ENCODE peak calls at places on chromosome 4, in seven cellular contexts. Y is AG04450; Z is GM23338; K is left lung; I is right atrium auricular region; G is mammary epithelial cell; O is CD4-positive, alpha-beta T cell. X is an unnamed sample.

GRCh38 chr4:73438582-73439215 is 2.7 kb downstream of the AFP start:
- DNase-seq in O (no peak), Y (no peak), Z (no peak), I (no peak), K (no peak), G (no peak), X (no peak)

GRCh38 chr4:26877946-26878345 is 17.3 kb downstream of the STIM2 start:
- DNase-seq in O (no peak), K (no peak), I (no peak), Y (no peak), Z (no peak), G (no peak), X (no peak)

GRCh38 chr4:7559316-7559715 is 124.6 kb upstream of the PSAPL1 start:
- DNase-seq in O (no peak), G (no peak), Z (no peak), I (no peak), Y (no peak), K (no peak), X (no peak)

GRCh38 chr4:52202251-52202779 is 151.2 kb downstream of the SPATA18 start:
- DNase-seq in I (no peak), O (no peak), Z (peak), Y (no peak), K (no peak), G (no peak), X (no peak)

GRCh38 chr4:79917246-79917645 is 155.8 kb downstream of the ANTXR2 start:
- DNase-seq in O (peak), Z (peak), G (peak), Y (no peak), I (no peak), K (no peak), X (no peak)

GRCh38 chr4:183356931-183357675 is 34.9 kb upstream of the CLDN24 start:
- DNase-seq in Z (no peak), Y (no peak), I (no peak), G (peak), O (no peak), K (no peak), X (peak)

GRCh38 chr4:146095867-146096266 is 79.7 kb upstream of the LSM6 start:
- DNase-seq in Z (no peak), Y (no peak), K (no peak), I (no peak), G (no peak), O (no peak), X (no peak)

GRCh38 chr4:24244663-24245519 is 339.5 kb downstream of the DHX15 start:
- DNase-seq in O (no peak), G (no peak), I (peak), Y (no peak), K (no peak), Z (peak), X (no peak)

GRCh38 chr4:87360338-87360935 is 30.6 kb downstream of the HSD17B11 start:
- DNase-seq in I (no peak), G (no peak), K (no peak), Z (no peak), Y (no peak), O (no peak), X (no peak)

GRCh38 chr4:180828455-180829018 is 1414.7 kb upstream of the TENM3 start:
- DNase-seq in K (no peak), O (no peak), G (peak), I (no peak), Z (peak), Y (peak), X (no peak)

GRCh38 chr4:147772459-147772969 is 40.6 kb downstream of the ARHGAP10 start:
- DNase-seq in K (no peak), O (no peak), G (peak), Y (peak), Z (no peak), I (no peak), X (no peak)

GRCh38 chr4:31538877-31539276 is 818.7 kb downstream of the PCDH7 start:
- DNase-seq in Y (no peak), I (no peak), K (no peak), O (no peak), Z (peak), G (no peak), X (no peak)

GRCh38 chr4:122958505-122958904 is 36.1 kb upstream of the NUDT6 start:
- DNase-seq in K (no peak), G (no peak), Z (peak), Y (no peak), O (no peak), I (no peak), X (no peak)

GRCh38 chr4:182978152-182978827 is 61.1 kb upstream of the DCTD start:
- DNase-seq in Z (no peak), G (peak), I (no peak), Y (no peak), K (no peak), O (no peak), X (no peak)

GRCh38 chr4:9792381-9792780 is 10.9 kb downstream of the DRD5 start:
- DNase-seq in K (no peak), G (peak), O (no peak), I (no peak), Z (no peak), Y (no peak), X (no peak)

GRCh38 chr4:118964891-118965411 is 76.3 kb downstream of the SYNPO2 start:
- DNase-seq in Y (no peak), I (no peak), O (no peak), G (no peak), Z (no peak), K (no peak), X (no peak)

GRCh38 chr4:111641813-111642579 is 503.3 kb upstream of the FAM241A start:
- DNase-seq in I (peak), G (peak), K (no peak), Y (peak), O (no peak), Z (peak), X (no peak)

GRCh38 chr4:183823394-183823793 is 81.7 kb upstream of the STOX2 start:
- DNase-seq in K (no peak), Y (no peak), I (peak), O (no peak), Z (no peak), G (peak), X (no peak)

GRCh38 chr4:60944070-60944469 is 256.1 kb upstream of the ADGRL3 start:
- DNase-seq in G (no peak), I (no peak), Y (no peak), K (no peak), Z (no peak), O (no peak), X (no peak)

GRCh38 chr4:74365761-74366160 is 816 bp downstream of the EREG start:
- DNase-seq in Z (peak), G (no peak), K (peak), Y (no peak), O (no peak), I (no peak), X (no peak)

GRCh38 chr4:2843909-2844584 is 403 bp downstream of the ADD1 start:
- DNase-seq in I (peak), K (peak), O (no peak), G (peak), Y (no peak), Z (peak), X (no peak)

GRCh38 chr4:140556372-140557085 is 12.2 kb downstream of the UCP1 start:
- DNase-seq in Y (no peak), Z (peak), O (no peak), I (no peak), K (no peak), G (no peak), X (no peak)

GRCh38 chr4:140690093-140690492 is 66.1 kb downstream of the TBC1D9 start:
- DNase-seq in K (no peak), Z (no peak), G (no peak), Y (no peak), I (no peak), O (no peak), X (no peak)

GRCh38 chr4:116358633-116359222 is 726.6 kb downstream of the TRAM1L1 start:
- DNase-seq in I (peak), O (no peak), Z (peak), Y (peak), K (no peak), G (peak), X (no peak)

GRCh38 chr4:129098578-129098977 is 2.6 kb downstream of the C4orf33 start:
- DNase-seq in Z (no peak), G (no peak), Y (no peak), I (no peak), O (no peak), K (no peak), X (no peak)

GRCh38 chr4:119097282-119097900 is 38.2 kb upstream of the MYOZ2 start:
- DNase-seq in Y (no peak), O (no peak), I (no peak), K (no peak), G (no peak), Z (no peak), X (no peak)

GRCh38 chr4:79147251-79147650 is 178.6 kb downstream of the NAA11 start:
- DNase-seq in Z (no peak), G (no peak), K (no peak), I (no peak), O (no peak), Y (no peak), X (no peak)

GRCh38 chr4:1249731-1250526 is 999 bp upstream of the CTBP1 start:
- DNase-seq in Z (peak), I (peak), O (no peak), G (peak), K (peak), Y (no peak), X (no peak)

GRCh38 chr4:177769155-177769554 is 326.9 kb upstream of the AGA start:
- DNase-seq in O (no peak), Z (no peak), G (no peak), Y (no peak), K (no peak), I (no peak), X (no peak)

GRCh38 chr4:138887341-138887740 is 128.2 kb upstream of the NOCT start:
- DNase-seq in K (no peak), I (no peak), Z (no peak), O (no peak), Y (no peak), G (no peak), X (no peak)

GRCh38 chr4:87274803-87275202 is 47.9 kb downstream of the HSD17B13 start:
- DNase-seq in O (no peak), Z (no peak), G (no peak), K (no peak), Y (no peak), I (no peak), X (no peak)

GRCh38 chr4:137601924-137602323 is 69.6 kb upstream of the PCDH18 start:
- DNase-seq in O (no peak), G (peak), I (no peak), Z (no peak), Y (no peak), K (no peak), X (no peak)

GRCh38 chr4:80112236-80112635 is 39.2 kb upstream of the ANTXR2 start:
- DNase-seq in K (no peak), Z (no peak), O (no peak), G (no peak), I (no peak), Y (no peak), X (no peak)

GRCh38 chr4:54539500-54540029 is 118.2 kb upstream of the KIT start:
- DNase-seq in O (no peak), Z (peak), I (peak), Y (no peak), K (peak), G (no peak), X (no peak)

GRCh38 chr4:38768968-38769394 is 13.8 kb downstream of the TLR10 start:
- DNase-seq in Y (no peak), G (no peak), Z (no peak), O (no peak), I (no peak), K (no peak), X (no peak)

GRCh38 chr4:14234330-14234729 is 606.8 kb upstream of the BOD1L1 start:
- DNase-seq in Z (no peak), I (no peak), O (no peak), K (no peak), G (peak), Y (no peak), X (no peak)

GRCh38 chr4:4477391-4477790 is 64.5 kb downstream of the STX18 start:
- DNase-seq in O (no peak), Y (no peak), G (no peak), Z (no peak), I (no peak), K (no peak), X (no peak)

GRCh38 chr4:140935259-140935658 is 179.1 kb upstream of the TBC1D9 start:
- DNase-seq in Y (no peak), O (no peak), Z (no peak), G (no peak), K (no peak), I (no peak), X (peak)

GRCh38 chr4:138643827-138644226 is 371.8 kb upstream of the NOCT start:
- DNase-seq in O (no peak), Z (no peak), G (no peak), Y (no peak), K (no peak), I (no peak), X (no peak)

GRCh38 chr4:113636438-113636818 is 125.1 kb downstream of the CAMK2D start:
- DNase-seq in O (no peak), Z (peak), Y (no peak), G (no peak), I (no peak), K (no peak), X (no peak)
- H3K27ac ChIP-seq in O (no peak), Z (no peak), Y (no peak), G (no peak), I (peak), K (no peak), X (peak)

DNA sequence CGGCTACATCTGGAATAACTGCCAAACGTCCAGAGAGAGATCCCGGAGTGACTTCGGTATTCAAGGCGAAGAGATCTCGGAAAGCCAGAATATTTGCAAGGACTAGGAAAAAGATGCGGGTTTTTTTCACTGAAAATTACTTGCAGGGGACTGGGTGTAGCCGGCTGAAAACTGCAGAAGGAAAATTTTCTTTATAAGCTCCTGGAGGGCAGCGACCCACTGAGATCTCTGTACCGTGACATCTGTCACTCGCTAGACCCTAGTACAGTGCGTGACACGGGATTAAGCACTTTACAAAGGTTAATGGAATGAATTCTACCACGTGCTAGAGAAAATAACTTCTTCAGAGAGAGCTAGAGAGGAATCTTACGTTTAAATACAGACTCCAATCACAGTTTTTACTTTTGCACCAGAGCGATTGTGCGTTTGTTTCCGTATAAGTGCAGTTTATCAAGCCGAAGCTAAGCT is 1.1 kb upstream of the LCORL start:
- DNase-seq in I (no peak), G (no peak), O (no peak), K (no peak), Z (no peak), Y (no peak), X (no peak)
- H3K27ac ChIP-seq in I (peak), G (peak), O (no peak), K (peak), Z (no peak), Y (peak), X (peak)

DNA sequence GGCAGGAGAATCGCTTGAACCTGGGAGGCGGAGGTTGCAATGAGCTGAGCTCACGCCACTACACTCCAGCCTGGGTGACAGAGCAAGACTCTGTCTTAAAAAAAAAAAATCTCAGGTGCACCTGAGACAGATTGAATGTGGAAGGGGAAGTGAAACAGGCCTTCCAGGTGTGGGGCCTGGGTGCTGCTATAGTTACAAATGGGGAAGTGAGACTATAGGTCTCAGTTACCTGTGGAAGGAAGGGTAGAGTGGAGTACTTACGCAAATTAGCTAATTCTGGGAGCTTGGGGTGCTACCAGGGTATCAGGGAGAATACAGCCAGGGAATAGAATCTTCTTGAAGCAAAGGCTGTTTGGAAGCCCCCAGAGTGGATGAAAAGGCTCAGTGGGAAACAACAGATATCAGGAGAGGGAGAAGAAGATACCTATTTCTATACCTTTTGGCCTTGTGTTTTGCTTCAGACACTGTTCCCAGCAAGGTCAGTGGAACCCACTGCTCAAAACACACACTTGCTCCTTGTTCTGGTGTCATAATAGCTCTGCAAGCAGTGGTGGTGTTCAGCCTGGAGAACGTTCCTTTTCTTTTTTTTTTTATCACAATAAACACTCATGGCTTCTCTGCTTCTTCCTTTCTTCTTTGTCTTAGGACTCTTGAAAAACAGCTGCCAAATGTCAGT is 7.0 kb downstream of the CD38 start:
- DNase-seq in G (no peak), Z (no peak), O (no peak), I (no peak), K (no peak), Y (no peak), X (no peak)
- H3K27ac ChIP-seq in G (no peak), Z (no peak), O (no peak), I (no peak), K (no peak), Y (no peak), X (no peak)

GRCh38 chr4:175758595-175758994 is 53.5 kb downstream of the GPM6A start:
- DNase-seq in O (no peak), K (no peak), G (no peak), I (no peak), Y (no peak), Z (no peak), X (no peak)
- H3K27ac ChIP-seq in O (no peak), K (no peak), G (no peak), I (no peak), Y (no peak), Z (no peak), X (no peak)

GRCh38 chr4:156330436-156331031 is 376.9 kb upstream of the CTSO start:
- DNase-seq in Z (no peak), G (no peak), Y (no peak), K (no peak), I (no peak), O (no peak), X (no peak)
- H3K27ac ChIP-seq in Z (no peak), G (no peak), Y (no peak), K (peak), I (no peak), O (no peak), X (no peak)

GRCh38 chr4:173448557-173448918 is 49.6 kb upstream of the SCRG1 start:
- DNase-seq in I (no peak), O (no peak), Y (no peak), G (no peak), K (no peak), Z (no peak), X (no peak)
- H3K27ac ChIP-seq in I (peak), O (no peak), Y (no peak), G (no peak), K (no peak), Z (no peak), X (peak)